ENCODE peak calls at places on chromosomes 12 and 14, in six cellular contexts. One of them, this sample, is unnamed.

GRCh38 chr12:109723311-109723791 is 9.7 kb downstream of the FAM222A start:
- DNase-seq in H1: no peak
- DNase-seq in GM12878: no peak
- DNase-seq in HepG2: no peak
- DNase-seq in K562: no peak
- DNase-seq in SK-N-SH: peak; percentile 75
- DNase-seq in this sample: no peak

GRCh38 chr14:30527196-30527595 is 31.8 kb upstream of the G2E3 start:
- DNase-seq in H1: no peak
- DNase-seq in GM12878: no peak
- DNase-seq in HepG2: no peak
- DNase-seq in K562: peak; percentile 8
- DNase-seq in SK-N-SH: no peak
- DNase-seq in this sample: no peak

GRCh38 chr12:116528498-116528897 is 30.7 kb upstream of the MAP1LC3B2 start:
- DNase-seq in H1: no peak
- DNase-seq in GM12878: no peak
- DNase-seq in HepG2: no peak
- DNase-seq in K562: no peak
- DNase-seq in SK-N-SH: no peak
- DNase-seq in this sample: no peak

GRCh38 chr14:37889087-37889486 is 293.7 kb downstream of the TTC6 start:
- DNase-seq in H1: no peak
- DNase-seq in GM12878: no peak
- DNase-seq in HepG2: peak; percentile 56
- DNase-seq in K562: peak; percentile 1
- DNase-seq in SK-N-SH: no peak
- DNase-seq in this sample: no peak

GRCh38 chr14:86357119-86357518 is 827.2 kb downstream of the FLRT2 start:
- DNase-seq in H1: no peak
- DNase-seq in GM12878: no peak
- DNase-seq in HepG2: no peak
- DNase-seq in K562: no peak
- DNase-seq in SK-N-SH: no peak
- DNase-seq in this sample: no peak

GRCh38 chr14:58298880-58299664 is 717 bp downstream of the ARID4A start:
- DNase-seq in H1: peak; percentile 67
- DNase-seq in GM12878: no peak
- DNase-seq in HepG2: no peak
- DNase-seq in K562: peak; percentile 31
- DNase-seq in SK-N-SH: peak; percentile 78
- DNase-seq in this sample: peak; percentile 37

GRCh38 chr14:101353422-101353821 is 207.9 kb upstream of the DIO3 start:
- DNase-seq in H1: peak; percentile 7
- DNase-seq in GM12878: no peak
- DNase-seq in HepG2: no peak
- DNase-seq in K562: no peak
- DNase-seq in SK-N-SH: no peak
- DNase-seq in this sample: no peak

GRCh38 chr12:125492354-125493270 is 427.4 kb downstream of the AACS start:
- DNase-seq in H1: no peak
- DNase-seq in GM12878: no peak
- DNase-seq in HepG2: no peak
- DNase-seq in K562: no peak
- DNase-seq in SK-N-SH: no peak
- DNase-seq in this sample: no peak

GRCh38 chr12:31517994-31518393 is 72.9 kb downstream of the DENND5B start:
- DNase-seq in H1: no peak
- DNase-seq in GM12878: no peak
- DNase-seq in HepG2: no peak
- DNase-seq in K562: no peak
- DNase-seq in SK-N-SH: no peak
- DNase-seq in this sample: no peak

GRCh38 chr12:124713436-124714082 is 146.1 kb upstream of the NCOR2 start:
- DNase-seq in H1: no peak
- DNase-seq in GM12878: peak; percentile 93
- DNase-seq in HepG2: no peak
- DNase-seq in K562: no peak
- DNase-seq in SK-N-SH: peak; percentile 63
- DNase-seq in this sample: peak; percentile 49

GRCh38 chr12:98863167-98863566 is 218.1 kb downstream of the APAF1 start:
- DNase-seq in H1: no peak
- DNase-seq in GM12878: no peak
- DNase-seq in HepG2: no peak
- DNase-seq in K562: no peak
- DNase-seq in SK-N-SH: no peak
- DNase-seq in this sample: no peak

GRCh38 chr14:54738009-54738408 is 164.6 kb downstream of the GCH1 start:
- DNase-seq in H1: no peak
- DNase-seq in GM12878: no peak
- DNase-seq in HepG2: no peak
- DNase-seq in K562: no peak
- DNase-seq in SK-N-SH: no peak
- DNase-seq in this sample: no peak

GRCh38 chr12:88996389-88996788 is 355.9 kb downstream of the DUSP6 start:
- DNase-seq in H1: no peak
- DNase-seq in GM12878: no peak
- DNase-seq in HepG2: no peak
- DNase-seq in K562: no peak
- DNase-seq in SK-N-SH: no peak
- DNase-seq in this sample: no peak

DNA sequence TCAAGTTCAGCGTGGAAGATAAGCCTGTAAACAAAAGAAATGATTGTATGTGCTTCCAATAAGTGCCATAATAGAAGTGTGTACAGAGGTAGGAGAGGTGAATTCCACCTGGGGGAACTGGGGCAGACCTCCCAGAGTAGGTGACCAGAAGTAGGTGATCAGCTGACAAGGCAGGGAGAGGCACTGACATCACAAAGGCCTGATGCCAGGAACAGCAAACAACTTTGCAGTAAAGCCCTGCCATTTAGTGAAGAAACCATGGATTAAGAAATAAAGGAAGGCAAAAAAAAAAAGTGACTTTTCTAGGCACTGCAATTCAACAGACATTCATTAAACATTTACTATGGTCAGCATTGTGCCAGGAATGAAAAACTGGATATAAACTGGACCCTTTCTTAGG is 31.2 kb downstream of the NR1H4 start:
- DNase-seq in H1: no peak
- DNase-seq in GM12878: no peak
- DNase-seq in HepG2: no peak
- DNase-seq in K562: no peak
- DNase-seq in SK-N-SH: no peak
- DNase-seq in this sample: no peak
- TF ChIP-seq GABPA in H1: no peak
- TF ChIP-seq GABPA in GM12878: no peak
- TF ChIP-seq GABPA in HepG2: no peak
- TF ChIP-seq GABPA in K562: no peak
- TF ChIP-seq GABPA in SK-N-SH: no peak
- TF ChIP-seq GABPA in this sample: no peak

DNA sequence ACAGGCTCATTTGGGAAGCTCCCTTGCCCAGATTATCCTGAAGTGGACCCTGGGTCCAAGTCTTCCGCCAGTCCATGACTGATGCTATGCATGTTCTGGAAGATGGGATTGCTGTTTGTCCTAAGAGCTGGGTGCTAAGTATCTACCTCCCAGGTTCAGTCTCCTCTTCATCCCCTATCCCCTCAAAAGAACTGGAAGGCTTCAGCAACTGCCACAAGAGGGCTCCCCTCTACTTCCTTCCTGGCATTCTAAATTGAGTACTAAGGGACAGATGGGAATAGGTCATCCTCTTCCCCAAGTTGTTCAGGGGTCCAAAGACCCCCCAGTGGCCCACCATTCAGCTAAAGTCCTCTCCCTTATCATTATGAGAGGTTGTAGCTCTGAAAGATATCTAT is 9.0 kb upstream of the FKBP11 start:
- DNase-seq in H1: no peak
- DNase-seq in GM12878: no peak
- DNase-seq in HepG2: peak; percentile 23
- DNase-seq in K562: peak; percentile 31
- DNase-seq in SK-N-SH: peak; percentile 33
- DNase-seq in this sample: no peak
- TF ChIP-seq CTCF in H1: peak; percentile 49
- TF ChIP-seq CTCF in GM12878: peak; percentile 14
- TF ChIP-seq CTCF in HepG2: peak; percentile 50
- TF ChIP-seq CTCF in K562: peak; percentile 49
- TF ChIP-seq CTCF in SK-N-SH: peak; percentile 35
- TF ChIP-seq CTCF in this sample: no peak

GRCh38 chr12:64362721-64363305 is 27.7 kb downstream of the C12orf56 start:
- DNase-seq in H1: no peak
- DNase-seq in GM12878: no peak
- DNase-seq in HepG2: no peak
- DNase-seq in K562: peak; percentile 17
- DNase-seq in SK-N-SH: no peak
- DNase-seq in this sample: no peak
- H3K4me3 ChIP-seq in H1: no peak overlapping the region
- H3K4me3 ChIP-seq in GM12878: no peak overlapping the region
- H3K4me3 ChIP-seq in HepG2: no peak overlapping the region
- H3K4me3 ChIP-seq in K562: no peak overlapping the region
- H3K4me3 ChIP-seq in SK-N-SH: no peak overlapping the region
- H3K4me3 ChIP-seq in this sample: no peak overlapping the region

GRCh38 chr12:14369322-14369721 is 3.8 kb downstream of the ATF7IP start:
- DNase-seq in H1: no peak
- DNase-seq in GM12878: no peak
- DNase-seq in HepG2: no peak
- DNase-seq in K562: no peak
- DNase-seq in SK-N-SH: no peak
- DNase-seq in this sample: no peak

DNA sequence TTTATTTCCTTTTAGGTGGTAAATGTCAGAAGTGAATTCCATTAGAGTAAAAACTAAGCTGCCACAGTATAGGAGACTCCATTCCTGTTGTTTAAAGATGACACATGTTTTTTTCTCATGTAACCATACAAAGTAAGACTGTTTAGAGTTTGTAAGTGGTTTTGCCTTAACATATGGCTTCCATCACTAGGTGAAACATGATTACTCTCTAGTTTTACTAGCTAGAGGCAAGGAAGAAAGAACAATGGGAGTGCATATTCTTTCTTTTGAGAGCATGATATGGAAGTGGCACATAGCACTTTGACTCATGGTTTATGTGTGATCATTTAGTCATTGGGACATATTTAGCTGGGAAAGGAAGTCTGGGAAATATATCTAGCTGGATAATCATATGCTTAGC is 7.7 kb downstream of the ATF7IP start:
- DNase-seq in H1: no peak
- DNase-seq in GM12878: no peak
- DNase-seq in HepG2: no peak
- DNase-seq in K562: no peak
- DNase-seq in SK-N-SH: no peak
- DNase-seq in this sample: no peak
- TF ChIP-seq GABPA in H1: no peak
- TF ChIP-seq GABPA in GM12878: no peak
- TF ChIP-seq GABPA in HepG2: no peak
- TF ChIP-seq GABPA in K562: no peak
- TF ChIP-seq GABPA in SK-N-SH: no peak
- TF ChIP-seq GABPA in this sample: no peak

DNA sequence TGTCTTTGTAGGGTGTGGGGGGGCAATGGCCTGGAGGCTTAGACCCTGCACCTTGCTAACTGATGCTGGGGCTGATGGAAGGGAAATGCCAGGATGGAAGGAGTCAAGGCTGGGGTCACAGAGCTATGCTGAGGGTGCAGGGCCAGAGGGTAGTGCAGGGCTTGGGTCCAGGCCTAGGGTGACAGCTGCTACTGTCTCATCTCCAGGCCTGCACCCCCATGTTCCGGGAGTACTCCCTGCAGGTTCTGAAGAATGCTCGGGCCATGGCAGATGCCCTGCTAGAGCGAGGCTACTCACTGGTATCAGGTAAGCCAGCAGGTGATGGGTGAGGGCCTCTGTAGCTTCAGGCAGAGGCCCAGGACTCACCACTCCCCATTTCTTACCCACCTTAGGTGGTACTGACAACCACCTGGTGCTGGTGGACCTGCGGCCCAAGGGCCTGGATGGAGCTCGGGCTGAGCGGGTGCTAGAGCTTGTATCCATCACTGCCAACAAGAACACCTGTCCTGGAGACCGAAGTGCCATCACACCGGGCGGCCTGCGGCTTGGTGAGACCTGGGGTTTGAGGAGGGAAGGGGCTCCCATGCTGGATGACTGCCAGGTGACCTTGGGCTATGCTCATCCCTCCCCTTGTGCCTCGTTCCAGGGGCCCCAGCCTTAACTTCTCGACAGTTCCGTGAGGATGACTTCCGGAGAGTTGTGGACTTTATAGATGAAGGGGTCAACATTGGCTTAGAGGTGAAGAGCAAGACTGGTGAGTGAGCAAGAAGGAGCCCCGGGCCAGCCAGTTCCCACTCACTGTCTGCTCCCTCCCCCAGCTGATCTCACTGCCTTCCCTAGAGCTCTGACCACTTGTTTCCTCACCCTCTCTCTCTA is 4.1 kb downstream of the SHMT2 start:
- DNase-seq in H1: no peak
- DNase-seq in GM12878: no peak
- DNase-seq in HepG2: no peak
- DNase-seq in K562: no peak
- DNase-seq in SK-N-SH: no peak
- DNase-seq in this sample: no peak
- TF ChIP-seq CTCF in H1: no peak
- TF ChIP-seq CTCF in GM12878: no peak
- TF ChIP-seq CTCF in HepG2: no peak
- TF ChIP-seq CTCF in K562: no peak
- TF ChIP-seq CTCF in SK-N-SH: no peak
- TF ChIP-seq CTCF in this sample: no peak

GRCh38 chr12:8033153-8034044 is 883 bp downstream of the FOXJ2 start:
- DNase-seq in H1: no peak
- DNase-seq in GM12878: no peak
- DNase-seq in HepG2: no peak
- DNase-seq in K562: peak; percentile 90
- DNase-seq in SK-N-SH: peak; percentile 74
- DNase-seq in this sample: no peak

GRCh38 chr12:8032242-8033152 is at the start of gene FOXJ2:
- DNase-seq in H1: peak; percentile 82
- DNase-seq in GM12878: no peak
- DNase-seq in HepG2: peak; percentile 11
- DNase-seq in K562: peak; percentile 73
- DNase-seq in SK-N-SH: peak; percentile 91
- DNase-seq in this sample: no peak

GRCh38 chr12:8034802-8035201 is 2.3 kb downstream of the FOXJ2 start:
- DNase-seq in H1: no peak
- DNase-seq in GM12878: no peak
- DNase-seq in HepG2: no peak
- DNase-seq in K562: peak; percentile 72
- DNase-seq in SK-N-SH: no peak
- DNase-seq in this sample: no peak

GRCh38 chr12:8030189-8030588 is 2.3 kb upstream of the FOXJ2 start:
- DNase-seq in H1: no peak
- DNase-seq in GM12878: no peak
- DNase-seq in HepG2: no peak
- DNase-seq in K562: no peak
- DNase-seq in SK-N-SH: no peak
- DNase-seq in this sample: no peak

DNA sequence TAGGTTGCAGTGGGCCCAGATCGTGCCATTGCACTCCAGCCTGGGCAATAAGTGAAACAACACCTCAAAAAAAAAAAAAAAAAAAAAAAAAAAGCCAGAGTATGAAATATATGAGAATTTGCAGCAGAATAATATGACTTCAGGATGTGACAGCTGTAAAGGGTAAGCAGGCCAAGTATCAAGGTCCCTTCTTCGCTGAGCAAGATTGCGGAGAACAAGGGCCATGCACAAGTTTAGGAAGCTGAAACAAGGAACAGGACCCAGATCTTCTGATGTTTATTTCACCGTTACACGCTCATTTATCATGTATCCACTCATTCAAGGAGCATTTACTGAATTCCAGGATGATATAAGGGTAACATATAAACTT is 659 bp upstream of the FOXJ2 start:
- DNase-seq in H1: no peak
- DNase-seq in GM12878: no peak
- DNase-seq in HepG2: no peak
- DNase-seq in K562: no peak
- DNase-seq in SK-N-SH: no peak
- DNase-seq in this sample: no peak
- H3K4me3 ChIP-seq in H1: peak overlapping the region; percentile 91
- H3K4me3 ChIP-seq in GM12878: peak overlapping the region; percentile 63
- H3K4me3 ChIP-seq in HepG2: peak overlapping the region; percentile 89
- H3K4me3 ChIP-seq in K562: peak overlapping the region; percentile 62
- H3K4me3 ChIP-seq in SK-N-SH: peak overlapping the region; percentile 89
- H3K4me3 ChIP-seq in this sample: peak overlapping the region; percentile 70